ENCODE peak calls at places on chromosomes 11 and 22, in nine cellular contexts. X is tibial nerve; M is PC-3; I is mammary epithelial cell; U is hepatocyte; K is brain microvascular endothelial cell; H is heart left ventricle; B is effector memory CD4-positive, alpha-beta T cell; J is mesendoderm. S is an unnamed sample.

GRCh38 chr11:123233280-123233977 is 38.4 kb upstream of the CLMP start:
- DNase-seq in X (no peak), M (no peak), I (no peak), U (no peak), K (no peak), H (no peak), B (no peak), J (no peak), S (no peak)

GRCh38 chr11:126341760-126342161 is 13.7 kb upstream of the ST3GAL4 start:
- DNase-seq in X (no peak), M (peak; percentile 98), I (peak; percentile 71), U (no peak), K (peak; percentile 70), H (peak; percentile 11), B (no peak), J (no peak), S (no peak)

GRCh38 chr11:33005175-33005574 is 10.5 kb upstream of the DEPDC7 start:
- DNase-seq in X (no peak), M (no peak), I (no peak), U (no peak), K (no peak), H (no peak), B (no peak), J (no peak), S (no peak)

GRCh38 chr11:10076458-10077141 is 217.4 kb downstream of the SBF2 start:
- DNase-seq in X (no peak), M (peak; percentile 59), I (peak; percentile 6), U (peak; percentile 6), K (peak; percentile 6), H (peak; percentile 75), B (no peak), J (peak; percentile 81), S (peak; percentile 88)

GRCh38 chr22:28019881-28020861 is 101.1 kb upstream of the PITPNB start:
- DNase-seq in X (peak; percentile 69), M (peak; percentile 52), I (peak; percentile 23), U (peak; percentile 83), K (peak; percentile 64), H (peak; percentile 82), B (peak; percentile 15), J (peak; percentile 80), S (peak; percentile 94)

GRCh38 chr11:126212089-126212660 is 593 bp downstream of the FAM118B start:
- DNase-seq in X (no peak), M (peak; percentile 13), I (peak; percentile 4), U (no peak), K (no peak), H (no peak), B (no peak), J (peak; percentile 47), S (no peak)

GRCh38 chr11:73792584-73792983 is 4.9 kb downstream of the MRPL48 start:
- DNase-seq in X (no peak), M (no peak), I (no peak), U (no peak), K (no peak), H (no peak), B (no peak), J (no peak), S (no peak)

GRCh38 chr22:41524809-41525449 is 19.3 kb downstream of the POLR3H start:
- DNase-seq in X (no peak), M (no peak), I (no peak), U (no peak), K (peak; percentile 37), H (no peak), B (peak; percentile 28), J (peak; percentile 47), S (peak; percentile 72)

GRCh38 chr11:107116358-107116757 is 98.1 kb upstream of the GUCY1A2 start:
- DNase-seq in X (no peak), M (no peak), I (no peak), U (no peak), K (no peak), H (no peak), B (no peak), J (no peak), S (no peak)

GRCh38 chr22:23838686-23839468 is at the start of gene DERL3:
- DNase-seq in X (peak; percentile 92), M (peak; percentile 63), I (peak; percentile 78), U (peak; percentile 97), K (peak; percentile 99), H (peak; percentile 98), B (peak; percentile 93), J (peak; percentile 100), S (peak; percentile 100)

GRCh38 chr22:29798801-29799200 is 31.6 kb downstream of the UQCR10 start:
- DNase-seq in X (no peak), M (peak; percentile 57), I (no peak), U (no peak), K (no peak), H (peak; percentile 44), B (no peak), J (no peak), S (no peak)

GRCh38 chr11:85746640-85747039 is 60.6 kb upstream of the CCDC89 start:
- DNase-seq in X (no peak), M (no peak), I (no peak), U (no peak), K (no peak), H (no peak), B (no peak), J (no peak), S (no peak)

GRCh38 chr11:120455487-120455886 is 56.1 kb upstream of the GRIK4 start:
- DNase-seq in X (no peak), M (no peak), I (no peak), U (no peak), K (no peak), H (no peak), B (no peak), J (no peak), S (no peak)

GRCh38 chr11:45048870-45049825 is 97.3 kb upstream of the PRDM11 start:
- DNase-seq in X (no peak), M (no peak), I (no peak), U (peak; percentile 23), K (no peak), H (peak; percentile 47), B (no peak), J (no peak), S (no peak)

GRCh38 chr11:124207102-124207792 is 24.1 kb downstream of the OR10D3 start:
- DNase-seq in X (no peak), M (no peak), I (no peak), U (no peak), K (no peak), H (no peak), B (no peak), J (no peak), S (no peak)

GRCh38 chr22:37802310-37803194 is 5.2 kb upstream of the GCAT start:
- DNase-seq in X (no peak), M (peak; percentile 30), I (no peak), U (peak; percentile 84), K (no peak), H (peak; percentile 78), B (no peak), J (peak; percentile 75), S (peak; percentile 90)

GRCh38 chr11:84564180-84564866 is 1062.8 kb downstream of the DLG2 start:
- DNase-seq in X (no peak), M (peak; percentile 88), I (peak; percentile 32), U (peak; percentile 71), K (peak; percentile 62), H (no peak), B (no peak), J (peak; percentile 36), S (peak; percentile 71)

GRCh38 chr22:22937894-22938480 is 50.4 kb downstream of the IGLL5 start:
- DNase-seq in X (no peak), M (no peak), I (no peak), U (no peak), K (no peak), H (no peak), B (no peak), J (no peak), S (no peak)

GRCh38 chr11:65410936-65411680 is 11.5 kb upstream of the NEAT1 start:
- DNase-seq in X (peak; percentile 10), M (no peak), I (no peak), U (no peak), K (no peak), H (peak; percentile 26), B (no peak), J (no peak), S (peak; percentile 48)

GRCh38 chr22:20203142-20204099 is 52.6 kb upstream of the CCDC188 start:
- DNase-seq in X (no peak), M (peak; percentile 18), I (no peak), U (peak; percentile 82), K (no peak), H (no peak), B (no peak), J (peak; percentile 95), S (peak; percentile 92)

DNA sequence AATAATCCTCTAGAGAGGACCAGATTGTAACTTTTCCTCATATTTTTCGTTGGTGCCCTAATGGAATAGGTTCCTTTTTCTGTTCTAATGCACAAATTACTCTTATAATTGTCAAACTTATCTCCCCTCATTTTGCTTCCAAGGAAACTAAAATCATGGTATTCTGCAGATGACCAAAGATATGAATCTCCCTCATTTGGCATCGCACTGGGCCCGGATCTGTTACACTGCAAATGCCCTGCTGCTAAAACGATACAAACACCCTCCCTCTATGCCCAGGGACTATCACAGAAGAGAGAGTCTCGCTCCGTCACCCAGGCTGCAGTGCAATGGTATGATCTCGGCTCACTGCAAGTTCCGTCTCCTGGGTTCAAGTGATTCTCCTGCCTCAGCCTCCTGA is 7.6 kb downstream of the KLHDC7B start:
- DNase-seq in X (no peak), M (no peak), I (no peak), U (no peak), K (no peak), H (no peak), B (no peak), J (no peak), S (no peak)
- H3K36me3 ChIP-seq in X (no peaks in the 10 kb centered on the region), M (no peaks in the 10 kb centered on the region), I (no peaks in the 10 kb centered on the region), U (no peaks in the 10 kb centered on the region), K (no peaks in the 10 kb centered on the region), H (no peaks in the 10 kb centered on the region), B (no peaks in the 10 kb centered on the region), J (no peaks in the 10 kb centered on the region), S (no peaks in the 10 kb centered on the region)

GRCh38 chr11:16881074-16881709 is 133.0 kb downstream of the PLEKHA7 start:
- DNase-seq in X (no peak), M (peak; percentile 83), I (peak; percentile 89), U (peak; percentile 27), K (peak; percentile 12), H (peak; percentile 79), B (no peak), J (peak; percentile 82), S (peak; percentile 83)
- H3K4me3 ChIP-seq in X (no peak overlapping the region), M (peak overlapping the region; percentile 29), I (no peak overlapping the region), U (no peak overlapping the region), K (no peak overlapping the region), H (no peak overlapping the region), B (no peak overlapping the region), J (no peak overlapping the region), S (no peak overlapping the region)

GRCh38 chr11:67167086-67167485 is 48.0 kb downstream of the KDM2A start:
- DNase-seq in X (no peak), M (no peak), I (no peak), U (no peak), K (no peak), H (no peak), B (no peak), J (no peak), S (no peak)
- H3K27ac ChIP-seq in X (no peak overlapping the region), M (peak overlapping the region; percentile 74), I (no peak overlapping the region), U (no peak overlapping the region), K (no peak overlapping the region), H (no peak overlapping the region), B (no peak overlapping the region), J (no peak overlapping the region), S (no peak overlapping the region)

DNA sequence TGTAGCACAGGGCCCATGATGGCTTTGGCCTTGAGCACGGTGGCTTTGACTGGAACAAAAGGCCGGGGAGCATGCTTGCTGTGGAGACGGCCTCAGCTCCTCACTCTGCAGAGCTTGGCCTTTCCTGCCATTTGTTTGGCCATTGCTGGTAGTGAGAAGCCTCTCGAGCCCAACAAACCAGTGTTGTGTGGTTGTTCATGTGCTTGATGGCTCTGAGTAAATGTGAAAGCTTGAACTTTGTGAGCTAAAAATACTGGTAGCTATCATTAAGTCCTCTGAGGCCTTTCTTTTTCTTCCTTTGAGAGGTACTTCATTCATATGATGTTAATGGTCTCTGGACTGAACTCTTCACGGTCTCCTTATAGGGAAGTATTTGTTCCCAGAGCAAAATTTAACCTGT is 39.6 kb downstream of the NAT10 start:
- DNase-seq in X (no peak), M (no peak), I (no peak), U (no peak), K (no peak), H (no peak), B (no peak), J (no peak), S (no peak)
- H3K36me3 ChIP-seq in X (no peaks in the 10 kb centered on the region), M (peaks cover 50% of the 10 kb centered on the region), I (peaks cover 50% of the 10 kb centered on the region), U (no peaks in the 10 kb centered on the region), K (peaks cover 85% of the 10 kb centered on the region), H (peaks cover 92% of the 10 kb centered on the region), B (peaks cover 96% of the 10 kb centered on the region), J (peaks cover 38% of the 10 kb centered on the region), S (peaks cover 69% of the 10 kb centered on the region)